ENCODE peak calls at places on chromosomes 7 and 10, in eight cellular contexts. C is sigmoid colon; T is CD4-positive, alpha-beta memory T cell; X is heart left ventricle; O is left ventricle myocardium inferior; Q is Peyer's patch; U is right cardiac atrium; W is fibroblast of lung. H is an unnamed sample.

GRCh38 chr7:133676805-133677370 is 424.0 kb downstream of the EXOC4 start:
- DNase-seq in C (no peak), Q (no peak), X (no peak), W (no peak), U (no peak), T (no peak), O (no peak), H (no peak)

GRCh38 chr7:3427957-3428356 is 126.9 kb downstream of the SDK1 start:
- DNase-seq in X (no peak), W (no peak), U (no peak), Q (no peak), O (no peak), C (no peak), T (no peak), H (no peak)

GRCh38 chr7:1923409-1924053 is 253.5 kb downstream of the ELFN1 start:
- DNase-seq in U (peak; percentile 38), W (no peak), Q (no peak), T (no peak), O (no peak), X (peak; percentile 12), C (no peak), H (no peak)

GRCh38 chr10:77299257-77299656 is 338.4 kb downstream of the KCNMA1 start:
- DNase-seq in U (no peak), X (no peak), C (no peak), W (no peak), T (no peak), Q (no peak), O (no peak), H (no peak)

GRCh38 chr7:106794276-106795136 is 70.6 kb upstream of the PIK3CG start:
- DNase-seq in O (no peak), W (no peak), C (no peak), X (no peak), U (no peak), T (no peak), Q (no peak), H (peak; percentile 6)

GRCh38 chr7:145169908-145170307 is 334.1 kb upstream of the TPK1 start:
- DNase-seq in O (no peak), U (no peak), T (no peak), X (no peak), C (no peak), Q (no peak), W (peak; percentile 69), H (no peak)

GRCh38 chr10:24727811-24728210 is 4.1 kb upstream of the ARHGAP21 start:
- DNase-seq in C (no peak), W (no peak), O (no peak), X (no peak), U (no peak), T (no peak), Q (no peak), H (peak; percentile 15)

GRCh38 chr7:44533301-44534055 is 7.7 kb downstream of the NPC1L1 start:
- DNase-seq in T (no peak), U (no peak), Q (no peak), C (no peak), W (peak; percentile 47), X (peak; percentile 48), O (no peak), H (no peak)

GRCh38 chr7:82598958-82599357 is 155.4 kb upstream of the CACNA2D1 start:
- DNase-seq in W (peak; percentile 84), T (no peak), O (no peak), Q (no peak), U (no peak), X (no peak), C (no peak), H (no peak)

GRCh38 chr10:126063353-126063791 is 167.0 kb downstream of the FANK1 start:
- DNase-seq in W (peak; percentile 82), O (no peak), Q (no peak), U (no peak), T (no peak), X (no peak), C (no peak), H (no peak)

GRCh38 chr10:132862485-132863420 is 76.8 kb upstream of the NKX6-2 start:
- DNase-seq in Q (no peak), O (peak; percentile 13), U (no peak), T (no peak), W (no peak), C (peak; percentile 52), X (peak; percentile 23), H (no peak)

GRCh38 chr7:880450-880849 is 4.1 kb downstream of the GET4 start:
- DNase-seq in W (no peak), T (no peak), C (no peak), O (no peak), X (no peak), U (peak; percentile 51), Q (no peak), H (no peak)

GRCh38 chr7:119900996-119901395 is 372.0 kb upstream of the KCND2 start:
- DNase-seq in U (no peak), T (no peak), Q (no peak), O (no peak), X (no peak), C (no peak), W (peak; percentile 3), H (no peak)

GRCh38 chr10:88754272-88754671 is 5.5 kb upstream of the LIPN start:
- DNase-seq in T (no peak), C (no peak), Q (no peak), U (no peak), O (no peak), X (no peak), W (peak; percentile 66), H (no peak)

GRCh38 chr10:131645756-131646155 is 255.1 kb upstream of the PPP2R2D start:
- DNase-seq in O (no peak), U (no peak), Q (no peak), C (no peak), W (no peak), X (no peak), T (no peak), H (no peak)

GRCh38 chr10:89064764-89065163 is 74.2 kb downstream of the FAS start:
- DNase-seq in U (no peak), X (no peak), W (peak; percentile 92), O (no peak), C (no peak), T (no peak), Q (no peak), H (no peak)

GRCh38 chr7:149822353-149822943 is 15.7 kb upstream of the ZNF862 start:
- DNase-seq in T (no peak), X (peak; percentile 21), C (no peak), O (peak; percentile 7), W (no peak), Q (no peak), U (peak; percentile 46), H (peak; percentile 74)

GRCh38 chr7:2523941-2524807 is 4.6 kb downstream of the LFNG start:
- DNase-seq in C (no peak), O (peak; percentile 84), U (peak; percentile 95), Q (no peak), T (no peak), W (no peak), X (peak; percentile 89), H (peak; percentile 83)

GRCh38 chr10:21689881-21690280 is 155.8 kb downstream of the MLLT10 start:
- DNase-seq in O (no peak), T (no peak), U (no peak), Q (no peak), W (no peak), X (no peak), C (no peak), H (no peak)

GRCh38 chr7:147103224-147103623 is 986.6 kb downstream of the CNTNAP2 start:
- DNase-seq in O (no peak), X (no peak), C (no peak), U (no peak), W (no peak), Q (no peak), T (no peak), H (no peak)
- H3K9me3 ChIP-seq in O (peaks cover 13% of the 10 kb centered on the region), X (no peaks in the 10 kb centered on the region), C (no peaks in the 10 kb centered on the region), U (no peaks in the 10 kb centered on the region), W (no peaks in the 10 kb centered on the region), Q (no peaks in the 10 kb centered on the region), T (no peaks in the 10 kb centered on the region), H (no peaks in the 10 kb centered on the region)

DNA sequence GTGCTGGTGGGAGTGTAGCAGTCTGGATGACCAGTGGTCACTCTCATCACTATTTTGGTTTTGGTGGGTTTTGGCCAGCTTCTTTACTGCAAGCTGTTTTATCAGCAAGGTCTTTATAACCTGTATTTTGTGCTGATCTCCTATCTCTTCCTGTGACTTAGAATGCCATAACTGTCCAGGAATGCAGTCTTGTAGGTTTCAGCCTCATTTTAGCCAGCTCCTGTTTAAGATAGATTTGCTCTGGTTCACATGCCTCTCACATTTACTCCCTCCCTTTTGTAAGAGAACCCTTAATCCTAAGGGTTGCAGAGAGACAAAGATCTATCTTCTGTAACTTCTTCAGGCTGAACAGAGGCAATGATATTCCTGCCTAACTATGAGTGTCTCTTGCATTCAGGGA is 51.2 kb upstream of the INHBA start:
- DNase-seq in W (no peak), U (no peak), Q (no peak), T (no peak), O (no peak), X (no peak), C (no peak), H (no peak)
- H3K9me3 ChIP-seq in W (no peaks in the 10 kb centered on the region), U (no peaks in the 10 kb centered on the region), Q (no peaks in the 10 kb centered on the region), T (no peaks in the 10 kb centered on the region), O (peaks cover 29% of the 10 kb centered on the region), X (no peaks in the 10 kb centered on the region), C (no peaks in the 10 kb centered on the region), H (no peaks in the 10 kb centered on the region)

GRCh38 chr10:37236093-37236492 is 110.7 kb downstream of the ANKRD30A start:
- DNase-seq in W (no peak), X (no peak), Q (no peak), O (no peak), C (no peak), T (no peak), U (no peak), H (no peak)
- H3K9me3 ChIP-seq in W (no peaks in the 10 kb centered on the region), X (no peaks in the 10 kb centered on the region), Q (no peaks in the 10 kb centered on the region), O (no peaks in the 10 kb centered on the region), C (no peaks in the 10 kb centered on the region), T (no peaks in the 10 kb centered on the region), U (no peaks in the 10 kb centered on the region), H (no peaks in the 10 kb centered on the region)

GRCh38 chr7:64999165-65000004 is 7.1 kb downstream of the ERV3-1 start:
- DNase-seq in W (peak; percentile 57), Q (no peak), X (no peak), U (no peak), T (no peak), C (no peak), O (no peak), H (no peak)

GRCh38 chr7:64997164-64997908 is 6.5 kb upstream of the ZNF117 start:
- DNase-seq in C (no peak), X (no peak), U (no peak), O (no peak), T (no peak), Q (no peak), W (no peak), H (no peak)

GRCh38 chr7:64996305-64996704 is 5.5 kb upstream of the ZNF117 start:
- DNase-seq in O (no peak), T (no peak), W (no peak), X (no peak), C (no peak), Q (no peak), U (no peak), H (no peak)

GRCh38 chr7:64997927-64998391 is 7.1 kb upstream of the ZNF117 start:
- DNase-seq in X (peak; percentile 29), O (no peak), Q (no peak), W (peak; percentile 26), C (peak; percentile 73), T (no peak), U (no peak), H (no peak)

DNA sequence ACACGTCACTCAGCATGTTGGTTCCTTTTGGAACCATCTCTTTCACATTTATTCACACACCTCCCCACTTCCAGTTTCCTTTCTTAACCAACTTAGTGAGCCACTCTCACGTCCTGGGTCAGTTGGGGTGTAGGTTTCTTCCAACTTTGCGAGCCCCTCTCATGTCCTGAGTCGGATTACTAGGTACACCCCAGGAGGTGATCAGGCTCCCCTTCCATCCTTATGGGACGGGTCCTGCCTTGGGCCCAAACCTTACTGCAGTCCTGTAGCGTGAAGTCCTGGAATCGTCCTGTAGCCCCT is 7.7 kb downstream of the ERV3-1 start:
- DNase-seq in T (no peak), X (no peak), O (no peak), W (no peak), Q (no peak), C (no peak), U (no peak), H (no peak)
- H3K9me3 ChIP-seq in T (no peaks in the 10 kb centered on the region), X (no peaks in the 10 kb centered on the region), O (peaks cover 52% of the 10 kb centered on the region), W (no peaks in the 10 kb centered on the region), Q (no peaks in the 10 kb centered on the region), C (no peaks in the 10 kb centered on the region), U (no peaks in the 10 kb centered on the region), H (no peaks in the 10 kb centered on the region)

H was measured in BE2C.